ENCODE peak calls at places on chromosomes 3 and 15, in ten cellular contexts. V is WTC11, R is RWPE1, W is fibroblast of lung, G is AG04449, Q is OCI-LY7, D is A673, F is nephron progenitor cell, N is tibial nerve, P is lower lobe of right lung. S is an unnamed sample.

GRCh38 chr3:53123953-53124352 is 6.3 kb downstream of the RFT1 start:
- DNase-seq in V (no peak), R (no peak), W (no peak), G (no peak), Q (no peak), D (no peak), F (no peak), N (no peak), P (no peak), S (no peak)

GRCh38 chr15:82315519-82316246 is 33.6 kb downstream of the GOLGA6L10 start:
- DNase-seq in V (no peak), R (no peak), W (no peak), G (no peak), Q (no peak), D (no peak), F (no peak), N (no peak), P (no peak), S (no peak)

GRCh38 chr3:160183375-160184076 is 41.7 kb upstream of the C3orf80 start:
- DNase-seq in V (no peak), R (no peak), W (no peak), G (no peak), Q (no peak), D (peak; percentile 45), F (no peak), N (no peak), P (no peak), S (no peak)

GRCh38 chr3:33637482-33637881 is 80.6 kb downstream of the CLASP2 start:
- DNase-seq in V (no peak), R (no peak), W (no peak), G (no peak), Q (no peak), D (no peak), F (no peak), N (no peak), P (no peak), S (no peak)

GRCh38 chr3:72810063-72810462 is 38.2 kb downstream of the SHQ1 start:
- DNase-seq in V (no peak), R (no peak), W (no peak), G (no peak), Q (no peak), D (peak; percentile 42), F (no peak), N (no peak), P (no peak), S (no peak)

GRCh38 chr3:136818851-136819783 is at the start of gene SLC35G2:
- DNase-seq in V (peak; percentile 78), R (peak; percentile 67), W (peak; percentile 87), G (no peak), Q (peak; percentile 29), D (peak; percentile 90), F (peak; percentile 80), N (no peak), P (peak; percentile 58), S (peak; percentile 87)

GRCh38 chr3:184777566-184778356 is 34.2 kb upstream of the VPS8 start:
- DNase-seq in V (peak; percentile 93), R (peak; percentile 82), W (peak; percentile 97), G (peak; percentile 92), Q (peak; percentile 89), D (peak; percentile 95), F (peak; percentile 89), N (peak; percentile 91), P (peak; percentile 84), S (peak; percentile 88)

GRCh38 chr3:69299344-69299743 is 86.5 kb downstream of the FRMD4B start:
- DNase-seq in V (no peak), R (no peak), W (no peak), G (no peak), Q (no peak), D (no peak), F (no peak), N (no peak), P (no peak), S (no peak)

GRCh38 chr15:59371458-59372351 is 966 bp downstream of the MYO1E start:
- DNase-seq in V (peak; percentile 42), R (peak; percentile 67), W (no peak), G (no peak), Q (no peak), D (peak; percentile 10), F (peak; percentile 49), N (no peak), P (peak; percentile 61), S (peak; percentile 16)

GRCh38 chr3:116179091-116179490 is 266.2 kb downstream of the LSAMP start:
- DNase-seq in V (no peak), R (no peak), W (peak; percentile 68), G (no peak), Q (peak; percentile 46), D (peak; percentile 76), F (no peak), N (no peak), P (no peak), S (no peak)

DNA sequence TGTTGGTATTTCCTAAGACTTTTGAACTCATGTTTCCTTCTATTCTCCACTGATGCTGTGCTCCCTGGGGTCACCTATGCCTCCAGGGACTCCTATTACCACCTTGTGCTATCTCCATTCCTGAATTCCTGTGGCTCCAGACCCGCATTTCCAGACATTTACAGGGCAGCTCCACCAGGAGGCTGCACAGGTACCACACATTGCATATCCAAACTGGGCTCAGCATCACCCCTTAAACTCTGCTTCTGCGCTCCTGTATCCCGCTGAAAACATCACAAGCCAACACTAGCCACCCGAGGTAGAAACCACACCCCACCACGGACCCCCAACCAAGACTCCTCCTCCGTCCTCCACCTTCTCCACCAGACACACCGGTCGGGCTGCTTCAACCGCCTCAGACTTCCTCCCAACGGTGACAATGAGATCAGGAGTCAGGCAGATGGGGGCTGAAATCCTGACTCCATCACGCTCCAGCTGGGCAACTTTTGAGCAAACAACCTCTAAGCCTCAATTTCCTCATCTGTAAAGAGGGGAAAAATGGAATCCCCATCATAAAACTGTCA is 10.4 kb downstream of the TNK2 start:
- DNase-seq in V (no peak), R (no peak), W (no peak), G (no peak), Q (no peak), D (no peak), F (no peak), N (no peak), P (no peak), S (peak; percentile 9)
- TF ChIP-seq CTCF in V (no peak), R (no peak), W (no peak), G (no peak), Q (no peak), D (no peak), F (no peak), N (no peak), P (no peak), S (no peak)

DNA sequence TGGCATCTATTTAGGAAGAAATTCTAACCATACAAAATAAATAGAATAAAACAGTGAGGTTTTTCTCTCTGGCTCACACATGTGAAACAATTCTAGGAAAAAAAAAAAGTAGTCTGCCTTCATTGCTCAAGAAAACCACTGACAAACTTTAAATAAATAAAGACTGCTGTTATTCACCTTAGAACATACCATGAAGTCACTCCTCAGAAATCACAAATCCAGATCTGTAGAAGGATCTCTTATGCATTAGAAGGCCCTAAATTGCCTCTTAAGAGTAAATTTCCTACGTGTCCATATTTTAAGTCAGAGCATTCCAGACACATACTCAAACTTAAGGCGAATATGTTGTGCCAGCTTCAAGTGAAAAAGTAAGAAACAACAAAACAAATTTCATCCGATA is 217.3 kb downstream of the ZIC4 start:
- DNase-seq in V (no peak), R (no peak), W (peak; percentile 7), G (no peak), Q (no peak), D (no peak), F (no peak), N (no peak), P (no peak), S (no peak)
- TF ChIP-seq CTCF in V (no peak), R (no peak), W (no peak), G (no peak), Q (no peak), D (no peak), F (no peak), N (no peak), P (no peak), S (no peak)

GRCh38 chr15:52134502-52135144 is 22.0 kb upstream of the BCL2L10 start:
- DNase-seq in V (no peak), R (no peak), W (no peak), G (no peak), Q (no peak), D (no peak), F (no peak), N (no peak), P (no peak), S (no peak)
- TF ChIP-seq CTCF in V (no peak), R (no peak), W (no peak), G (no peak), Q (no peak), D (no peak), F (no peak), N (no peak), P (no peak), S (no peak)

GRCh38 chr3:192408007-192408655 is 319.2 kb downstream of the FGF12 start:
- DNase-seq in V (peak; percentile 64), R (no peak), W (peak; percentile 14), G (no peak), Q (no peak), D (no peak), F (peak; percentile 59), N (no peak), P (no peak), S (peak; percentile 65)
- TF ChIP-seq CTCF in V (no peak), R (no peak), W (no peak), G (no peak), Q (no peak), D (no peak), F (no peak), N (no peak), P (no peak), S (no peak)

GRCh38 chr15:73838795-73839565 is 34.4 kb upstream of the TBC1D21 start:
- DNase-seq in V (no peak), R (no peak), W (no peak), G (no peak), Q (no peak), D (no peak), F (no peak), N (no peak), P (no peak), S (peak; percentile 46)
- TF ChIP-seq CTCF in V (no peak), R (no peak), W (no peak), G (no peak), Q (no peak), D (no peak), F (no peak), N (no peak), P (no peak), S (no peak)

GRCh38 chr3:63462732-63463131 is 184.6 kb downstream of the SYNPR start:
- DNase-seq in V (peak; percentile 12), R (no peak), W (no peak), G (no peak), Q (no peak), D (peak; percentile 8), F (no peak), N (no peak), P (no peak), S (no peak)
- TF ChIP-seq CTCF in V (no peak), R (no peak), W (no peak), G (no peak), Q (no peak), D (no peak), F (no peak), N (no peak), P (no peak), S (no peak)

S was measured in glutamatergic neuron.